ENCODE peak calls at places on chromosomes 5 and 9, in six cellular contexts. S, N, M, F, P and Q are unnamed samples.

GRCh38 chr5:1654786-1655495 is 131.2 kb upstream of the LPCAT1 start:
- DNase-seq in F (peak), S (no peak), P (peak), M (no peak), N (no peak), Q (no peak)

GRCh38 chr9:128987800-128988199 is 40.3 kb downstream of the NUP188 start:
- DNase-seq in N (peak), P (no peak), M (no peak), S (peak), F (no peak), Q (no peak)

GRCh38 chr5:180804129-180804601 is 1.6 kb upstream of the MGAT1 start:
- DNase-seq in F (no peak), P (no peak), M (no peak), N (no peak), S (no peak), Q (no peak)

GRCh38 chr9:113462781-113463286 is 693 bp upstream of the RGS3 start:
- DNase-seq in P (no peak), N (no peak), S (no peak), M (no peak), F (no peak), Q (no peak)

GRCh38 chr9:68507098-68507795 is 33.4 kb downstream of the TMEM252 start:
- DNase-seq in P (no peak), F (no peak), N (peak), S (peak), M (no peak), Q (peak)

GRCh38 chr5:179187681-179188575 is 127.8 kb downstream of the ZNF354C start:
- DNase-seq in M (no peak), P (no peak), N (no peak), S (no peak), F (no peak), Q (no peak)

GRCh38 chr5:80255425-80255751 is 460 bp downstream of the SERINC5 start:
- DNase-seq in S (peak), N (peak), F (no peak), M (peak), P (no peak), Q (peak)

GRCh38 chr9:111107141-111107540 is 68.9 kb upstream of the LPAR1 start:
- DNase-seq in F (no peak), S (no peak), M (no peak), P (no peak), N (no peak), Q (no peak)

GRCh38 chr9:130901498-130902203 is 5.0 kb upstream of the QRFP start:
- DNase-seq in M (no peak), F (no peak), N (no peak), P (no peak), S (no peak), Q (no peak)

GRCh38 chr5:149027636-149028035 is 35.2 kb downstream of the SH3TC2 start:
- DNase-seq in F (no peak), N (no peak), M (no peak), P (no peak), S (no peak), Q (no peak)

GRCh38 chr9:117825609-117826347 is 121.6 kb downstream of the TLR4 start:
- DNase-seq in S (no peak), P (no peak), N (no peak), M (no peak), F (no peak), Q (no peak)

GRCh38 chr9:127796225-127796813 is 6.4 kb upstream of the FPGS start:
- DNase-seq in M (no peak), F (no peak), S (peak), P (no peak), N (peak), Q (no peak)

GRCh38 chr5:78507531-78507930 is 141.0 kb downstream of the LHFPL2 start:
- DNase-seq in N (peak), P (no peak), F (no peak), M (no peak), S (no peak), Q (no peak)

GRCh38 chr5:7348168-7348802 is 47.7 kb upstream of the ADCY2 start:
- DNase-seq in M (no peak), N (no peak), S (no peak), P (no peak), F (no peak), Q (no peak)

GRCh38 chr5:55484531-55484930 is 50.2 kb downstream of the PLPP1 start:
- DNase-seq in S (no peak), M (no peak), P (no peak), F (peak), N (no peak), Q (no peak)

GRCh38 chr9:110538169-110538568 is 41.4 kb downstream of the SVEP1 start:
- DNase-seq in S (peak), F (no peak), N (no peak), P (no peak), M (no peak), Q (no peak)

GRCh38 chr5:143172736-143173135 is 230.8 kb downstream of the NR3C1 start:
- DNase-seq in M (no peak), S (no peak), F (no peak), P (no peak), N (no peak), Q (no peak)

DNA sequence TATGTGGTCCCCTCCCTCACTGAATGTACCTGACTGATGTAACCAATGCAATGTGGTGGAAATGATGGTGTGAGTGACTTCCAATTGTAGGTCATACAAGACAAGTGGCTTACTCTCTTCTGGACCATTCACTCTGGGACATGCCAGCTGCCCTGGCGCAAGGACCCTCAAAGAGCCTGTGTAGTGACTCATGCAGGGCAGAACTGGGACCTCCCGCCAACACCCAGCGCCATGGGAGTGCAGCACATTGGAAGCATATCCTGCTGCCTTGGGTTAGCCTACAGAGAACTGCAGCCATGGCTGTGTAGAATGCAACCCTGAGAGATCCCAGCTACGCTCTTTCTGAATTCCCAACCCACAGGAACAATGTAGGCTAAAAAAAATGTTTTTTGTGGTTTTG is 90.0 kb upstream of the PANK3 start:
- DNase-seq in S (no peak), M (no peak), F (no peak), P (no peak), N (no peak), Q (no peak)
- H4K91ac ChIP-seq in S (no peak), M (no peak), F (no peak), P (no peak), N (no peak), Q (no peak)

GRCh38 chr5:160133071-160133917 is 14.0 kb upstream of the PWWP2A start:
- DNase-seq in N (peak), P (peak), S (no peak), M (peak), F (peak), Q (no peak)
- H4K8ac ChIP-seq in N (peak), P (peak), S (no peak), M (no peak), F (no peak), Q (peak)

DNA sequence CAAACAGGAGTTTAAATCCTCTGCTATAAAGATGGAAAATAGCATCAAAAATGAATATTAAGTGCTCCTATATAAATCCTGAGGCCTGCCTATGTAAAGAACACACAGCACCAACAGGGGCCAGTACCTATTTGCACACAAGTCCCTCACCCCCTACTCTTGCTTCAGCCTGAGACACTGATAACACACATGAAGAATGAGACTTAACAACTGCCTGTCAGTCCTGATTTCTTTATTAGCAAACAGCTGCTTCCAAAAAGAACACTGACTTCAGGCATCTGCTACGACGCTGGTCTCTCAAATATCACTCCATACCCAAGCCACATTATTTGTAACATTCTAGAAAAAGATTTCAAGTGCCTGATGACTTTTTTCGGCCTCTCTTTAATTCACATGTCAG is 55.5 kb downstream of the MYO10 start:
- DNase-seq in S (no peak), P (no peak), M (no peak), F (no peak), N (no peak), Q (no peak)
- H4K91ac ChIP-seq in S (no peak), P (no peak), M (no peak), F (no peak), N (no peak), Q (no peak)

GRCh38 chr5:151770383-151771258 is 1.1 kb upstream of the G3BP1 start:
- DNase-seq in M (peak), S (peak), F (peak), P (peak), N (peak), Q (peak)
- H4K8ac ChIP-seq in M (peak), S (peak), F (peak), P (peak), N (peak), Q (peak)

DNA sequence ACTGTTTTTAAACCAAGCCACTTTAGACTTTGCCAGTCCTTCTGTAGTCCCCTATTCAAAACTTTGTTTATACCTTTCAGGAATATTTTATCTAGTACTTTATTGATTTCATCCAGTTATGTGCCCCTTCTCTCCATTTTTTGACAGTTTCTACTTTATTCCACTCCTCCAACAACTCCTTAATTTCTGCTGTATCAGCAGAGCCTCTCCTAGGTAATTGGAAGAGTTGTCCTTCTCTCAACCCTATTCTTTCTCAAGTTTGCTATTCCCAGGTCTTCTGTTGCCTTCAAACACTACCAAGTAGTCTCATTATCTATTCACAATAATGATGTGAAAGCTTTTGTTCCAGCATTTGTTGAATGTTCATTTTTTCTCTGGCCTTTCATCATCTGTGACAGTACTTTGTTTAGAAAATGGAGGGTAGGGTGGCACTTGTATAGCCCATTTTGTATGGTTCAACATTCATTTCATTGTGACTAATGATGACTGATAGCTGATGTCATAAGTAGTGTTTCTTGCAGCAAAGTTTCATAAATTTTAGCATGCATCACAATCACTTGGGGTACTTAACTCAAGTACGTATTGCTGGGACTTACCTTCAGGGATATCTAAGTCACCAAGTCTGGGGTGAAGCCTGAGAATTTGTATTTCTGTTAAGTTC is 204.4 kb upstream of the DMRT1 start:
- DNase-seq in N (no peak), M (no peak), S (peak), P (no peak), F (no peak), Q (no peak)
- H4K91ac ChIP-seq in N (no peak), M (no peak), S (no peak), P (no peak), F (no peak), Q (no peak)

GRCh38 chr9:69542942-69543704 is 129.0 kb downstream of the APBA1 start:
- DNase-seq in F (peak), S (no peak), P (peak), M (peak), N (no peak), Q (no peak)
- H4K8ac ChIP-seq in F (no peak), S (no peak), P (no peak), M (no peak), N (no peak), Q (no peak)

GRCh38 chr9:630817-631216 is 210.7 kb upstream of the DMRT1 start:
- DNase-seq in S (peak), N (no peak), M (no peak), P (no peak), F (no peak), Q (no peak)
- H4K91ac ChIP-seq in S (no peak), N (no peak), M (no peak), P (no peak), F (no peak), Q (no peak)